ENCODE peak calls at places on chromosomes 4 and X, in four cellular contexts. J is IMR-90, E is trophoblast cell, W is H9. O is an unnamed sample.

GRCh38 chr4:175805863-175806262 is 6.2 kb downstream of the GPM6A start:
- DNase-seq in J (no peak), W (no peak), E (no peak), O (no peak)

GRCh38 chr4:112515278-112516075 is 503 bp downstream of the NEUROG2 start:
- DNase-seq in W (peak; percentile 63), E (peak; percentile 61), J (no peak), O (peak; percentile 60)

GRCh38 chr4:127501103-127501502 is 131.7 kb upstream of the INTU start:
- DNase-seq in W (no peak), J (peak; percentile 42), E (no peak), O (no peak)

GRCh38 chr4:122224348-122224747 is 72.2 kb downstream of the BLTP1 start:
- DNase-seq in W (peak; percentile 28), E (peak; percentile 3), J (peak; percentile 22), O (peak; percentile 40)

GRCh38 chr4:38324861-38325451 is 339.0 kb upstream of the KLF3 start:
- DNase-seq in E (no peak), W (no peak), J (no peak), O (no peak)

GRCh38 chr4:28490669-28491068 is 1630.0 kb downstream of the STIM2 start:
- DNase-seq in W (no peak), E (no peak), J (peak; percentile 52), O (peak; percentile 8)

GRCh38 chr4:145043306-145043705 is 54.7 kb downstream of the ANAPC10 start:
- DNase-seq in J (no peak), E (no peak), W (no peak), O (no peak)

GRCh38 chr4:57147335-57148060 is 37.3 kb upstream of the IGFBP7 start:
- DNase-seq in E (no peak), J (peak; percentile 75), W (no peak), O (no peak)

GRCh38 chr4:74541611-74542177 is 96.8 kb downstream of the AREG start:
- DNase-seq in W (peak; percentile 30), J (no peak), E (no peak), O (no peak)

GRCh38 chr4:185352741-185353140 is 43.0 kb downstream of the LRP2BP start:
- DNase-seq in W (no peak), J (no peak), E (no peak), O (no peak)

GRCh38 chrX:43836435-43837184 is 45.6 kb downstream of the MAOB start:
- DNase-seq in W (no peak), E (peak; percentile 72), J (peak; percentile 18), O (peak; percentile 6)

DNA sequence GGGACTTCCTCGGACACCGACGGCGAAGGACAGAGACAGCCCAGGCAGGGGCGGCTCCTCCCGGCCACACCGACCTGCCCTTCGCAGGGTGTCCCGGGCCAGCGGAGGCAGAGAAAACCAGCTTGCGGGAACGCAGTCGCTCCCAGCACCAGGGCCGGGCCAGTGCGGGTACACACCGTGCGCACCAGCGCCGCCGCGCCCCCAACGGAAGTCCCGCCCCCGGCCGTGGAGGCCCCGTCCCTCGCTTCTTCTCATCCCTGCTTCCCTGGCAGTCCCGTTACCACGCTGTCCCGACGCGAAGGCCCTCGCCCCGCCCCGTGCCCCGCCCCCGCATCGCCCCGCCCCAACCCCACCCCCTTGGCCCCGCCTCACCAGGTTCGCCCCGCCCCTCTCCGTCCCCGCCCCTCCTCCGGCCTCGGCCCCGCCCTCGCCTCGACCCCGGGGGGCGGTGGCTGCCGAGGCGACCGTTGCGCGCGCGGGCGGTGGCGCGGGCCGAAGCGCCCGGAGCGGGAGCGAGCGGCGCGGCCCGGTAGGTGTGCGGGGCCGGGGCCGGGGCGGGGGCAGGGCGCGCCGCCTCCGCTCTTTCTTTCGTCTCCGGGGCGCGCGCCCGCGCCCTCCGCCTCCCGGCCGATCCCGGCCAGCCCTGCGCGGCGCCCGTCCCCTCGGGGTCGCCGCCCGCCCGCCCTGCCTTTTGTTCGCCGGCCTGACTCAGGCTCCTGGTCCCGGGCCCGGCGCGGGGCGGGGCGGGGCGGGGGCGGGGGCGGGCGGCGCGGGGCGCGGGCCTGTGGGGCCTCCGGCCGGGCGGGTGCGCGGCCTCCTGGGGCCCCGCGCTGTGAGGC is at the start of gene RGS12:
- DNase-seq in J (peak; percentile 91), E (peak; percentile 94), W (peak; percentile 97), O (peak; percentile 93)
- H3K18ac ChIP-seq in J (peak within 1 kb of the TSS; percentile 47), E (peak within 1 kb of the TSS; percentile 81), W (peak within 1 kb of the TSS; percentile 11), O (peak within 1 kb of the TSS; percentile 63)

GRCh38 chr4:173506780-173507211 is 23.2 kb downstream of the HAND2 start:
- DNase-seq in E (no peak), W (peak; percentile 43), J (no peak), O (peak; percentile 43)
- H3K18ac ChIP-seq in E (no peak overlapping the region), W (no peak overlapping the region), J (no peak overlapping the region), O (no peak overlapping the region)

GRCh38 chrX:137547291-137547690 is 18.6 kb upstream of the ZIC3 start:
- DNase-seq in J (no peak), E (no peak), W (peak; percentile 50), O (peak; percentile 27)
- H3K18ac ChIP-seq in J (no peak overlapping the region), E (no peak overlapping the region), W (no peak overlapping the region), O (peak overlapping the region; percentile 41)

GRCh38 chr4:86446996-86447395 is 87.1 kb upstream of the MAPK10 start:
- DNase-seq in W (no peak), J (no peak), E (no peak), O (peak; percentile 84)

GRCh38 chr4:86442881-86443280 is 83.0 kb upstream of the MAPK10 start:
- DNase-seq in E (no peak), J (no peak), W (no peak), O (no peak)

GRCh38 chr4:86443495-86443894 is 83.6 kb upstream of the MAPK10 start:
- DNase-seq in J (no peak), W (no peak), E (no peak), O (no peak)

GRCh38 chr4:86439293-86439692 is 79.4 kb upstream of the MAPK10 start:
- DNase-seq in E (no peak), J (no peak), W (no peak), O (no peak)

DNA sequence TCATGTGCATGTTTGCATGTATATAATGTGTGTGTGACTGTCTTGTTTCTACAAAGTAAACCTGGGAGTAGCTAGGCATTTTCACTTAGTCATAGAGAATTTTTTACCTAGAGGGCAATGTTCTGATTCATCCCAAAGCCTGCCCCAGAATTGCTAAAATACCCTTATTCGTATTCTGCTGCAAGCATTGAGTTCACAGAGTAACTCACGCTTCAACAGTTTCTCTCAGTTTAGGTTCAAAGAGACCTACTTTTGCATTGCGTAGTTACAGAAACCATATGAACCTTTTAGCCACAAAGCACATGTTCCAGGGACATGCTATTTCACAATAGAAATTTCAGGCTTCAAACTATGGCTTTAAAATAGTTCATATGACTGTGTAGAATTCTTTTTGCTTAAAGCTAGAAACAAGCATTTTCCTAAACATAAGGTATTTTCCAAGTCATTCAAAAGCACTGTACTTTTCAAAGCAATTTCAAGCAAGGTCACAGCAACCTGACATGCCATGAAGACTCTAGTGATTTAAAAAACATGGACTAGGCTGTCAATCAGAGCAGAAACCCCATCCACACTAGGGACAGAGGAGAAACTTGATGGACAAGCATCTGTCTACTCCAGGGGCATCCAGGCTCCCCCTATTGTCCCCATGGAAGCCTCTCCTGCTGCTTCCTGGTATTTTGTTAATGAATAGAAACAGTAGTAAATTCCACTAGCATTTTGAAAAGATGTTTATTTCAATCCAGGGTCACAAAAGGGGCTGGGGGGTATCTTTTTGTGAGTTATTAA is 81.5 kb upstream of the MAPK10 start:
- DNase-seq in J (peak; percentile 23), E (peak; percentile 97), W (no peak), O (peak; percentile 72)
- H3K18ac ChIP-seq in J (no peak overlapping the region), E (no peak overlapping the region), W (no peak overlapping the region), O (peak overlapping the region; percentile 51)

GRCh38 chrX:136146614-136147319 is 566 bp upstream of the FHL1 start:
- DNase-seq in W (no peak), J (no peak), E (no peak), O (no peak)
- H3K18ac ChIP-seq in W (no peak overlapping the region), J (no peak overlapping the region), E (no peak overlapping the region), O (peak overlapping the region; percentile 51)

DNA sequence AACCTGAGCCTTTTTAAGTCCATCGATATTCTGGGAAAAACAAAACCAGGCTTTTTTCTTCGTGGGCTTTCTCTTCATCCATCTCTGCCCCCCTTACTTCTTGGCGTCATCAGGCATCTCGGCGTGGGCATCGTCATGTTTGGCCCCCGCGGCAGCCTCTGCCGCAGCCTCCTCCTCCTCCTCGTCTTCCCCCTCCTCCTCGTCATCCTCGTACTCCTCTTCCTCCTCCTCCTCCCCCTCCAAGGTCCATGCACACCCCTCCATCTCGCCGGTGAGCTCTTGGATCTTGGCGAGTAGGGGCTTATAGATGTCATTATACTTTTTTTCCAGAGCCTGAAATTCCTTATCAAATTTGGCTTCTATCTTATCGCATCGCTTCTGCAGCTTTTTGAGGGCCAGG is 516 bp downstream of the NAP1L5 start:
- DNase-seq in W (no peak), E (no peak), J (peak; percentile 52), O (no peak)
- H3K18ac ChIP-seq in W (no peak overlapping the region), E (no peak overlapping the region), J (no peak overlapping the region), O (no peak overlapping the region)

GRCh38 chr4:54226399-54227260 is 2.5 kb upstream of the PDGFRA start:
- DNase-seq in E (no peak), W (peak; percentile 50), J (peak; percentile 86), O (peak; percentile 74)
- H3K18ac ChIP-seq in E (peak overlapping the region; percentile 87), W (no peak overlapping the region), J (peak overlapping the region; percentile 86), O (peak overlapping the region; percentile 60)

DNA sequence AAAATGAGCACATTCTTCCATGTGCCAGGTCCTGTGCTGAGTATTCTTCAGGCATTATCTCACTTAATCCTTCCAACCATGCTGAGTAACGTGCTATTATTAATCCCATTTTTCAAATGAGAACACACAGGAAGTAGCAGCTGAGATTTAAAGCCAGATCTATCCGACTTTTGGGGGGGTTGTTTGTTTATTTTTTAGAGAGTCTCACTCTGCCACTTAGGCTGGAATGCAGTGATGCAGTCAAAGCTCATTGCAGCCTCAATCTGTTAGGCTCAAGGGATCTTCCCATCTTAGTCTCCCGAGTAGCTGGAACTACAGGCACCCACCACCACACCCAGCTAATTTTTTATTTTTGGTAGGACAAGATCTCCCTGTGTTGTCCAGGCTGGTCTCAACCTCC is 55.4 kb upstream of the TRIM2 start:
- DNase-seq in E (no peak), W (no peak), J (peak; percentile 5), O (no peak)
- H3K18ac ChIP-seq in E (no peak overlapping the region), W (no peak overlapping the region), J (no peak overlapping the region), O (no peak overlapping the region)

GRCh38 chr4:146477054-146477453 is 44.7 kb downstream of the SLC10A7 start:
- DNase-seq in J (no peak), W (no peak), E (no peak), O (no peak)
- H3K18ac ChIP-seq in J (no peak overlapping the region), W (no peak overlapping the region), E (no peak overlapping the region), O (no peak overlapping the region)

DNA sequence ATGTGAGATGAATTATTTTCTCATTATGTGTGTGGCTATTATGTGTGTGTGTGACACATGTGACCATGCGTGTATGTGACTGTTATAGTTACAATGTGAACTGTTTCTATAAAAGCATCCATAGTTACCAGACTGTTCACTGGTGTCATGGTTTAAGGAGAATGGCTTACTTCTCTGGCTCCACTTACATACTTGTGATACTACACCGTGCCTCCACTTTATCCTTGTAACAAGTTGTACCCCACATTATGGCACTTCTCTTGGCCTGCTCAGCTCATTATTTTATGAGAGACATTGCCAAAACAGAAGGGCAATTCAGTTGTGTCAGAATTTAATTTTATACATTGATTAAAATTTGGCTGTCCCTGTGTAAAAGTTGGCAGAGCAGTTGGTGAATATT is 62.5 kb upstream of the TBC1D14 start:
- DNase-seq in W (no peak), E (no peak), J (no peak), O (no peak)
- H3K18ac ChIP-seq in W (no peak overlapping the region), E (no peak overlapping the region), J (no peak overlapping the region), O (no peak overlapping the region)